ENCODE peak calls at places on chromosome 3, in ten cellular contexts. One of them, this sample, is unnamed. For H3K27me3 and H3K36me3, the result is how much of the 10 kb centered on the place peaks cover.

GRCh38 chr3:127762787-127763105 is 59.6 kb downstream of the MGLL start:
- DNase-seq in GM23338: no peak
- DNase-seq in astrocyte: no peak
- DNase-seq in GM06990: no peak
- DNase-seq in mammary epithelial cell: no peak
- DNase-seq in breast epithelium: no peak
- DNase-seq in left lung: no peak
- DNase-seq in cardiac muscle cell: no peak
- DNase-seq in CD4-positive, alpha-beta memory T cell: no peak
- DNase-seq in heart left ventricle: no peak
- DNase-seq in this sample: no peak

GRCh38 chr3:112984485-112984884 is 6.3 kb upstream of the GTPBP8 start:
- DNase-seq in left lung: no peak
- DNase-seq in heart left ventricle: no peak
- DNase-seq in breast epithelium: no peak
- DNase-seq in mammary epithelial cell: no peak
- DNase-seq in astrocyte: no peak
- DNase-seq in GM23338: no peak
- DNase-seq in CD4-positive, alpha-beta memory T cell: peak
- DNase-seq in cardiac muscle cell: peak
- DNase-seq in GM06990: no peak
- DNase-seq in this sample: no peak

GRCh38 chr3:85821130-85821756 is 862.5 kb downstream of the CADM2 start:
- DNase-seq in cardiac muscle cell: peak
- DNase-seq in GM06990: no peak
- DNase-seq in breast epithelium: no peak
- DNase-seq in left lung: no peak
- DNase-seq in astrocyte: no peak
- DNase-seq in CD4-positive, alpha-beta memory T cell: no peak
- DNase-seq in mammary epithelial cell: peak
- DNase-seq in heart left ventricle: no peak
- DNase-seq in GM23338: peak
- DNase-seq in this sample: no peak

GRCh38 chr3:43089081-43089480 is 16.8 kb downstream of the POMGNT2 start:
- DNase-seq in CD4-positive, alpha-beta memory T cell: no peak
- DNase-seq in GM23338: no peak
- DNase-seq in cardiac muscle cell: no peak
- DNase-seq in astrocyte: no peak
- DNase-seq in breast epithelium: no peak
- DNase-seq in GM06990: no peak
- DNase-seq in left lung: no peak
- DNase-seq in mammary epithelial cell: no peak
- DNase-seq in heart left ventricle: no peak
- DNase-seq in this sample: no peak

GRCh38 chr3:31919528-31919927 is 61.5 kb downstream of the OSBPL10 start:
- DNase-seq in CD4-positive, alpha-beta memory T cell: no peak
- DNase-seq in heart left ventricle: no peak
- DNase-seq in mammary epithelial cell: no peak
- DNase-seq in breast epithelium: no peak
- DNase-seq in astrocyte: no peak
- DNase-seq in GM23338: no peak
- DNase-seq in GM06990: no peak
- DNase-seq in cardiac muscle cell: no peak
- DNase-seq in left lung: no peak
- DNase-seq in this sample: no peak

GRCh38 chr3:140334105-140334504 is 343.8 kb upstream of the TRIM42 start:
- DNase-seq in astrocyte: no peak
- DNase-seq in mammary epithelial cell: no peak
- DNase-seq in GM06990: no peak
- DNase-seq in heart left ventricle: no peak
- DNase-seq in cardiac muscle cell: no peak
- DNase-seq in breast epithelium: no peak
- DNase-seq in left lung: no peak
- DNase-seq in GM23338: no peak
- DNase-seq in CD4-positive, alpha-beta memory T cell: no peak
- DNase-seq in this sample: no peak

GRCh38 chr3:38000242-38000916 is 9.8 kb downstream of the VILL start:
- DNase-seq in breast epithelium: no peak
- DNase-seq in GM06990: no peak
- DNase-seq in GM23338: no peak
- DNase-seq in cardiac muscle cell: no peak
- DNase-seq in astrocyte: no peak
- DNase-seq in mammary epithelial cell: no peak
- DNase-seq in left lung: peak
- DNase-seq in CD4-positive, alpha-beta memory T cell: no peak
- DNase-seq in heart left ventricle: no peak
- DNase-seq in this sample: peak

GRCh38 chr3:29721789-29722188 is 440.9 kb downstream of the RBMS3 start:
- DNase-seq in mammary epithelial cell: no peak
- DNase-seq in breast epithelium: no peak
- DNase-seq in heart left ventricle: no peak
- DNase-seq in astrocyte: no peak
- DNase-seq in CD4-positive, alpha-beta memory T cell: no peak
- DNase-seq in GM06990: no peak
- DNase-seq in cardiac muscle cell: peak
- DNase-seq in GM23338: no peak
- DNase-seq in left lung: no peak
- DNase-seq in this sample: no peak

GRCh38 chr3:194472290-194472920 is 14.4 kb downstream of the ATP13A3 start:
- DNase-seq in mammary epithelial cell: peak
- DNase-seq in heart left ventricle: no peak
- DNase-seq in astrocyte: peak
- DNase-seq in GM23338: peak
- DNase-seq in CD4-positive, alpha-beta memory T cell: peak
- DNase-seq in GM06990: no peak
- DNase-seq in breast epithelium: no peak
- DNase-seq in left lung: no peak
- DNase-seq in cardiac muscle cell: peak
- DNase-seq in this sample: no peak

GRCh38 chr3:188848947-188849346 is 322.8 kb upstream of the TPRG1 start:
- DNase-seq in GM06990: no peak
- DNase-seq in astrocyte: no peak
- DNase-seq in breast epithelium: no peak
- DNase-seq in mammary epithelial cell: no peak
- DNase-seq in cardiac muscle cell: no peak
- DNase-seq in left lung: no peak
- DNase-seq in GM23338: no peak
- DNase-seq in CD4-positive, alpha-beta memory T cell: no peak
- DNase-seq in heart left ventricle: peak
- DNase-seq in this sample: no peak

GRCh38 chr3:33032937-33033336 is 64.0 kb downstream of the GLB1 start:
- DNase-seq in left lung: no peak
- DNase-seq in CD4-positive, alpha-beta memory T cell: no peak
- DNase-seq in cardiac muscle cell: no peak
- DNase-seq in GM06990: no peak
- DNase-seq in breast epithelium: no peak
- DNase-seq in GM23338: no peak
- DNase-seq in astrocyte: no peak
- DNase-seq in mammary epithelial cell: peak
- DNase-seq in heart left ventricle: no peak
- DNase-seq in this sample: no peak

GRCh38 chr3:124121379-124122336 is 129.7 kb upstream of the ROPN1 start:
- DNase-seq in heart left ventricle: no peak
- DNase-seq in left lung: no peak
- DNase-seq in mammary epithelial cell: no peak
- DNase-seq in astrocyte: no peak
- DNase-seq in breast epithelium: no peak
- DNase-seq in GM23338: peak
- DNase-seq in cardiac muscle cell: no peak
- DNase-seq in CD4-positive, alpha-beta memory T cell: no peak
- DNase-seq in GM06990: no peak
- DNase-seq in this sample: no peak
- H3K27me3 ChIP-seq in heart left ventricle: under half
- H3K27me3 ChIP-seq in left lung: under half
- H3K27me3 ChIP-seq in mammary epithelial cell: under half
- H3K27me3 ChIP-seq in astrocyte: under half
- H3K27me3 ChIP-seq in breast epithelium: under half
- H3K27me3 ChIP-seq in GM23338: under half
- H3K27me3 ChIP-seq in cardiac muscle cell: half or more
- H3K27me3 ChIP-seq in CD4-positive, alpha-beta memory T cell: under half
- H3K27me3 ChIP-seq in GM06990: under half
- H3K27me3 ChIP-seq in this sample: under half

GRCh38 chr3:11009898-11010297 is 17.4 kb downstream of the SLC6A1 start:
- DNase-seq in CD4-positive, alpha-beta memory T cell: no peak
- DNase-seq in left lung: no peak
- DNase-seq in breast epithelium: no peak
- DNase-seq in heart left ventricle: no peak
- DNase-seq in GM23338: no peak
- DNase-seq in mammary epithelial cell: no peak
- DNase-seq in astrocyte: no peak
- DNase-seq in cardiac muscle cell: no peak
- DNase-seq in GM06990: no peak
- DNase-seq in this sample: no peak

GRCh38 chr3:11014752-11015151 is 22.2 kb downstream of the SLC6A1 start:
- DNase-seq in astrocyte: no peak
- DNase-seq in CD4-positive, alpha-beta memory T cell: no peak
- DNase-seq in GM06990: no peak
- DNase-seq in left lung: no peak
- DNase-seq in breast epithelium: no peak
- DNase-seq in GM23338: no peak
- DNase-seq in heart left ventricle: no peak
- DNase-seq in cardiac muscle cell: no peak
- DNase-seq in mammary epithelial cell: no peak
- DNase-seq in this sample: peak

GRCh38 chr3:11015369-11015768 is 22.8 kb downstream of the SLC6A1 start:
- DNase-seq in left lung: no peak
- DNase-seq in mammary epithelial cell: no peak
- DNase-seq in heart left ventricle: no peak
- DNase-seq in GM06990: no peak
- DNase-seq in GM23338: no peak
- DNase-seq in breast epithelium: no peak
- DNase-seq in CD4-positive, alpha-beta memory T cell: no peak
- DNase-seq in astrocyte: no peak
- DNase-seq in cardiac muscle cell: no peak
- DNase-seq in this sample: no peak

GRCh38 chr3:11010406-11011165 is 18.0 kb downstream of the SLC6A1 start:
- DNase-seq in heart left ventricle: no peak
- DNase-seq in breast epithelium: no peak
- DNase-seq in left lung: no peak
- DNase-seq in GM23338: no peak
- DNase-seq in astrocyte: no peak
- DNase-seq in GM06990: no peak
- DNase-seq in CD4-positive, alpha-beta memory T cell: no peak
- DNase-seq in mammary epithelial cell: no peak
- DNase-seq in cardiac muscle cell: no peak
- DNase-seq in this sample: peak

DNA sequence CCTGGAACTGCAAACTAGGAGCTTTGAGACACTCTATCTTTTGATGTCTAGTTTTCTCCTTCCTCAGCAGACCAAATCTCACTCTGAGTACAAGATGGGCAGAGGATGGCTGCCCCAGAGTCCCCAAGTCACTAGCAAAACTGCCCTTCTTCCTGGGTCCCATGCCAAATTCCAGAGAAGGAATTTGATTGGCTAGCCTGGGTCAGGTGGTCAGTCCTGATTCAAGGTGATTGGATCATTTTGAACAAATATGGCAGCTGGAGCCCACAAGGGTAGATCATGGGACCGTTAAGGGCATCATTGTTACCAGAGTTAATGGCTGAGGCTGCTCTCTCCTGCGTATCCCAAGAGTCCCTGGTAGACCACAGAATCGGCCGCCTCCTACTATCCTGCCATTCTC is 21.7 kb downstream of the SLC6A1 start:
- DNase-seq in astrocyte: no peak
- DNase-seq in mammary epithelial cell: no peak
- DNase-seq in GM23338: no peak
- DNase-seq in CD4-positive, alpha-beta memory T cell: no peak
- DNase-seq in heart left ventricle: no peak
- DNase-seq in breast epithelium: no peak
- DNase-seq in cardiac muscle cell: no peak
- DNase-seq in GM06990: no peak
- DNase-seq in left lung: no peak
- DNase-seq in this sample: no peak
- H3K36me3 ChIP-seq in astrocyte: under half
- H3K36me3 ChIP-seq in mammary epithelial cell: under half
- H3K36me3 ChIP-seq in GM23338: under half
- H3K36me3 ChIP-seq in CD4-positive, alpha-beta memory T cell: under half
- H3K36me3 ChIP-seq in heart left ventricle: under half
- H3K36me3 ChIP-seq in breast epithelium: under half
- H3K36me3 ChIP-seq in cardiac muscle cell: under half
- H3K36me3 ChIP-seq in GM06990: under half
- H3K36me3 ChIP-seq in left lung: under half
- H3K36me3 ChIP-seq in this sample: under half

DNA sequence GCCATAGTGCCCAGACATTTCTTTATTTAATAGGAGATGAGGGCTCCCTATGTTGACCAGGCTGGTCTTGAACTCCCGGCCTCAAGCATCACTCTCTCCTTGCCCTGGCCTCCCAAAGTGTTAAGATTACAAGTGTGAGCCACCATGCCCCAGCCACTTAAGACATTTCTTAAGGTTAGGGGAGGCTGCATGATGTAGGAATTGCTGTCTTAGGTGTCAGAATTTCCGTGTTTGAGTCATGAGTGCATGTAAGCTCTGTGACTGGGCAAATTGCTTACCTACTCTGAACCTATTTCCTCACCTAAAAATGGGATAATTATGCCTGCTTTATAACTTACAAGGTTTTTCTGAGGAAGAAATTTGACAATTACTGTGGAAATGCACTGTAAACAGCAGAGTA is 34.2 kb upstream of the SIAH2 start:
- DNase-seq in astrocyte: no peak
- DNase-seq in GM23338: no peak
- DNase-seq in left lung: no peak
- DNase-seq in heart left ventricle: no peak
- DNase-seq in cardiac muscle cell: no peak
- DNase-seq in CD4-positive, alpha-beta memory T cell: no peak
- DNase-seq in GM06990: no peak
- DNase-seq in breast epithelium: no peak
- DNase-seq in mammary epithelial cell: no peak
- DNase-seq in this sample: no peak
- H3K27me3 ChIP-seq in astrocyte: under half
- H3K27me3 ChIP-seq in GM23338: under half
- H3K27me3 ChIP-seq in left lung: under half
- H3K27me3 ChIP-seq in heart left ventricle: under half
- H3K27me3 ChIP-seq in cardiac muscle cell: under half
- H3K27me3 ChIP-seq in CD4-positive, alpha-beta memory T cell: under half
- H3K27me3 ChIP-seq in GM06990: under half
- H3K27me3 ChIP-seq in breast epithelium: under half
- H3K27me3 ChIP-seq in mammary epithelial cell: under half
- H3K27me3 ChIP-seq in this sample: under half

GRCh38 chr3:183650554-183650953 is 15.1 kb downstream of the KLHL24 start:
- DNase-seq in mammary epithelial cell: no peak
- DNase-seq in astrocyte: peak
- DNase-seq in left lung: no peak
- DNase-seq in CD4-positive, alpha-beta memory T cell: no peak
- DNase-seq in cardiac muscle cell: no peak
- DNase-seq in GM06990: no peak
- DNase-seq in GM23338: no peak
- DNase-seq in heart left ventricle: no peak
- DNase-seq in breast epithelium: no peak
- DNase-seq in this sample: no peak
- H3K36me3 ChIP-seq in mammary epithelial cell: under half
- H3K36me3 ChIP-seq in astrocyte: under half
- H3K36me3 ChIP-seq in left lung: under half
- H3K36me3 ChIP-seq in CD4-positive, alpha-beta memory T cell: under half
- H3K36me3 ChIP-seq in cardiac muscle cell: under half
- H3K36me3 ChIP-seq in GM06990: under half
- H3K36me3 ChIP-seq in GM23338: under half
- H3K36me3 ChIP-seq in heart left ventricle: under half
- H3K36me3 ChIP-seq in breast epithelium: under half
- H3K36me3 ChIP-seq in this sample: under half

GRCh38 chr3:147411777-147412176 is 2.6 kb downstream of the ZIC1 start:
- DNase-seq in breast epithelium: no peak
- DNase-seq in GM06990: no peak
- DNase-seq in left lung: no peak
- DNase-seq in cardiac muscle cell: no peak
- DNase-seq in GM23338: peak
- DNase-seq in heart left ventricle: no peak
- DNase-seq in astrocyte: no peak
- DNase-seq in CD4-positive, alpha-beta memory T cell: no peak
- DNase-seq in mammary epithelial cell: no peak
- DNase-seq in this sample: no peak
- H3K27me3 ChIP-seq in breast epithelium: half or more
- H3K27me3 ChIP-seq in GM06990: under half
- H3K27me3 ChIP-seq in left lung: half or more
- H3K27me3 ChIP-seq in cardiac muscle cell: half or more
- H3K27me3 ChIP-seq in GM23338: half or more
- H3K27me3 ChIP-seq in heart left ventricle: half or more
- H3K27me3 ChIP-seq in astrocyte: half or more
- H3K27me3 ChIP-seq in CD4-positive, alpha-beta memory T cell: under half
- H3K27me3 ChIP-seq in mammary epithelial cell: half or more
- H3K27me3 ChIP-seq in this sample: under half